ENCODE peak calls at places on chromosomes 13 and 19, in eight cellular contexts. One of them, this sample, is unnamed.

GRCh38 chr19:7410946-7411345 is 62.2 kb downstream of the ARHGEF18 start:
- DNase-seq in CD4-positive, alpha-beta T cell: no peak
- DNase-seq in GM23338: no peak
- DNase-seq in dorsolateral prefrontal cortex: no peak
- DNase-seq in pancreas: no peak
- DNase-seq in colonic mucosa: no peak
- DNase-seq in cardiac muscle cell: no peak
- DNase-seq in fibroblast of mammary gland: no peak
- DNase-seq in this sample: no peak

GRCh38 chr19:18205180-18205915 is 1.5 kb upstream of the RAB3A start:
- DNase-seq in CD4-positive, alpha-beta T cell: peak
- DNase-seq in GM23338: peak
- DNase-seq in dorsolateral prefrontal cortex: peak
- DNase-seq in pancreas: peak
- DNase-seq in colonic mucosa: peak
- DNase-seq in cardiac muscle cell: peak
- DNase-seq in fibroblast of mammary gland: peak
- DNase-seq in this sample: no peak

GRCh38 chr13:109700176-109700575 is 86.2 kb downstream of the IRS2 start:
- DNase-seq in CD4-positive, alpha-beta T cell: no peak
- DNase-seq in GM23338: no peak
- DNase-seq in dorsolateral prefrontal cortex: no peak
- DNase-seq in pancreas: no peak
- DNase-seq in colonic mucosa: peak
- DNase-seq in cardiac muscle cell: peak
- DNase-seq in fibroblast of mammary gland: peak
- DNase-seq in this sample: no peak

GRCh38 chr13:75181906-75182305 is 300.1 kb downstream of the TBC1D4 start:
- DNase-seq in CD4-positive, alpha-beta T cell: no peak
- DNase-seq in GM23338: no peak
- DNase-seq in dorsolateral prefrontal cortex: no peak
- DNase-seq in pancreas: no peak
- DNase-seq in colonic mucosa: no peak
- DNase-seq in cardiac muscle cell: no peak
- DNase-seq in fibroblast of mammary gland: peak
- DNase-seq in this sample: no peak

GRCh38 chr13:99501952-99502310 is 659 bp downstream of the TM9SF2 start:
- DNase-seq in CD4-positive, alpha-beta T cell: no peak
- DNase-seq in GM23338: peak
- DNase-seq in dorsolateral prefrontal cortex: no peak
- DNase-seq in pancreas: peak
- DNase-seq in colonic mucosa: peak
- DNase-seq in cardiac muscle cell: peak
- DNase-seq in fibroblast of mammary gland: no peak
- DNase-seq in this sample: no peak

GRCh38 chr19:45117167-45117594 is 24.2 kb downstream of the PPP1R37 start:
- DNase-seq in CD4-positive, alpha-beta T cell: no peak
- DNase-seq in GM23338: no peak
- DNase-seq in dorsolateral prefrontal cortex: no peak
- DNase-seq in pancreas: no peak
- DNase-seq in colonic mucosa: no peak
- DNase-seq in cardiac muscle cell: peak
- DNase-seq in fibroblast of mammary gland: peak
- DNase-seq in this sample: no peak

GRCh38 chr13:25429466-25429865 is 57.7 kb downstream of the ATP8A2 start:
- DNase-seq in CD4-positive, alpha-beta T cell: no peak
- DNase-seq in GM23338: no peak
- DNase-seq in dorsolateral prefrontal cortex: no peak
- DNase-seq in pancreas: no peak
- DNase-seq in colonic mucosa: no peak
- DNase-seq in cardiac muscle cell: no peak
- DNase-seq in fibroblast of mammary gland: no peak
- DNase-seq in this sample: no peak

GRCh38 chr19:41424335-41425173 is 2.6 kb downstream of the B3GNT8 start:
- DNase-seq in CD4-positive, alpha-beta T cell: no peak
- DNase-seq in GM23338: no peak
- DNase-seq in dorsolateral prefrontal cortex: no peak
- DNase-seq in pancreas: no peak
- DNase-seq in colonic mucosa: no peak
- DNase-seq in cardiac muscle cell: no peak
- DNase-seq in fibroblast of mammary gland: no peak
- DNase-seq in this sample: no peak

DNA sequence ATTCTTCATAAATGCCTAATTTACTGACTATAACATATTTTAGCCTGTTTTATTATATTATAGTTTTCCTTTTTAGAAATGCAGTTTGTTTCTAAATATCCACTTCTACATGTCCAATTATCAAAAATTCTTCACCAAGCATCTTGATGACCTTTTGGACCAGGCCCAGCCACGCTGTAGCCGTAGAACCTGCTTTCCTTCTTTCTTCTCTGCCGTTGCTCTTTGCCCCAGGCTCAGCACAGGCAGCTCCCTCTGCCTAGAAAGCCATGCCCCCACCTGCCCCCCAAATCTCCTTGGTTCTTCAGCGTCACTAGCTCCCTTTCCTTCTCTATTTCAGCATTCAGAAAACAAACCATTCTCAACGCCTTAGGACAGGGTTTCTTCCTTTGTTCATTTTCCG is 65.4 kb downstream of the ESD start:
- DNase-seq in CD4-positive, alpha-beta T cell: no peak
- DNase-seq in GM23338: no peak
- DNase-seq in dorsolateral prefrontal cortex: no peak
- DNase-seq in pancreas: no peak
- DNase-seq in colonic mucosa: no peak
- DNase-seq in cardiac muscle cell: no peak
- DNase-seq in fibroblast of mammary gland: no peak
- DNase-seq in this sample: no peak
- TF ChIP-seq CTCF in CD4-positive, alpha-beta T cell: no peak
- TF ChIP-seq CTCF in GM23338: no peak
- TF ChIP-seq CTCF in dorsolateral prefrontal cortex: no peak
- TF ChIP-seq CTCF in pancreas: no peak
- TF ChIP-seq CTCF in colonic mucosa: no peak
- TF ChIP-seq CTCF in cardiac muscle cell: no peak
- TF ChIP-seq CTCF in fibroblast of mammary gland: no peak
- TF ChIP-seq CTCF in this sample: no peak

DNA sequence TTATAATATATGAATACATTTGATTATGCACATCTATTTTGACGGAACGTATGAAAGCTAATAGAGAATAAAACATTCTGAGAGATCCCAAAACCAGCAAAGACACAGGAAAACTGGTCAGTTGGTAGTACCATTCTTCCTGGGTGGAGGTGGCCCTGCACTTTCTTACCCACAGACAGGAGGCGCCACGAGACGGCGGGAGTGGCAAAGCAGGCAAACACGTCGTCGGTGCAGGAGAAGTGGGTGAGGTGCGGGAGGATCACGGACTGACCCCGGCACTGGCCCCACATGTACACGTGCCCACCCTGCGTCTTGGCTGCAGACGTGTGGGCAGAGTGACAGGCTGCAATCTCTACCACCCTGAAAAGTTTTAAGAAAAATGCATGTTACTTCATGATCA is 36.1 kb downstream of the RCBTB1 start:
- DNase-seq in CD4-positive, alpha-beta T cell: no peak
- DNase-seq in GM23338: peak
- DNase-seq in dorsolateral prefrontal cortex: no peak
- DNase-seq in pancreas: peak
- DNase-seq in colonic mucosa: no peak
- DNase-seq in cardiac muscle cell: no peak
- DNase-seq in fibroblast of mammary gland: no peak
- DNase-seq in this sample: no peak
- TF ChIP-seq CTCF in CD4-positive, alpha-beta T cell: no peak
- TF ChIP-seq CTCF in GM23338: peak
- TF ChIP-seq CTCF in dorsolateral prefrontal cortex: no peak
- TF ChIP-seq CTCF in pancreas: no peak
- TF ChIP-seq CTCF in colonic mucosa: no peak
- TF ChIP-seq CTCF in cardiac muscle cell: no peak
- TF ChIP-seq CTCF in fibroblast of mammary gland: no peak
- TF ChIP-seq CTCF in this sample: peak

DNA sequence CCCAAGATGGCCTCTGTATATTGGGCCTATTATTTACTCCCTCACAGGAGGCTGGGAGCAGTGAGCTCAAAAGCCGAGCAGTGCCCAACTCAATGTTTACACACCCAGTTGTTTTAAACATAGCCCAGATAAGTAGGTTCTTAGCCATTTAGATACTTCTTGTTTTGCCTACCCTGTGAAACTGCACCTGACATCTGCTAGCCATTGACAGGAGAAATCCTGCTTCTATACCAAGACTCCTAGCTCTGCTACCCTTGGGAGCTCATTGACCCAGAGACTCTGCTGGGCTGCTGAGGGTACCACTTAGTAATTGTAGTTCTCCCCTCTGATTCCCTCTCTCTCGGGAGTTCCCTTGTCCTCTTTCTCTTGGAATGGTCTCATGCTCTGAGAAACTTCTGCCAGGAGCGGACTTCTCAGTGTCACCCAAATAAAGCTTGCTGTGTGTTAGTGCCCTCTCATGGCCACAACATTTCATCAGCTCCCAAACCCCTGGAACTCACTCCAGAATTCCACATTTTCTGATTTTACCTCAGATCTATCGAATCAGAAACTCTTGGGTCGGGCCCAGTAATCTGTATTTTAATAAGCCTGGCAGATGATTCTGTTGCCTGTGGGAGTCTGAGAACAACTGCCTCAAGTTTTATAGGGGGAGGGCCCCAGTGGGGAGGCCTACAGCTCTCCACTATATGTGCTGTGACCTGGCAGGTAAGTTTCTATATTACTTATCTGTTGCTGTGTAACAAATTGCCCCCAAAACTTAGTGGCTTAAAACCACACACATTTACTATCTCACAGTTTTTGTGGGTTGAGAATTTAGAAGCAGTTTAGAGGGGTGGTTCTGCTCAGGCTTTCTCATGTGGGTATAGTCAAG is 221.1 kb downstream of the TDRD3 start:
- DNase-seq in CD4-positive, alpha-beta T cell: no peak
- DNase-seq in GM23338: peak
- DNase-seq in dorsolateral prefrontal cortex: no peak
- DNase-seq in pancreas: no peak
- DNase-seq in colonic mucosa: no peak
- DNase-seq in cardiac muscle cell: peak
- DNase-seq in fibroblast of mammary gland: peak
- DNase-seq in this sample: no peak
- TF ChIP-seq CTCF in CD4-positive, alpha-beta T cell: no peak
- TF ChIP-seq CTCF in GM23338: peak
- TF ChIP-seq CTCF in dorsolateral prefrontal cortex: peak
- TF ChIP-seq CTCF in pancreas: no peak
- TF ChIP-seq CTCF in colonic mucosa: no peak
- TF ChIP-seq CTCF in cardiac muscle cell: peak
- TF ChIP-seq CTCF in fibroblast of mammary gland: peak
- TF ChIP-seq CTCF in this sample: peak

GRCh38 chr13:49792550-49793324 is at the start of gene KPNA3:
- DNase-seq in CD4-positive, alpha-beta T cell: peak
- DNase-seq in GM23338: peak
- DNase-seq in dorsolateral prefrontal cortex: peak
- DNase-seq in pancreas: peak
- DNase-seq in colonic mucosa: peak
- DNase-seq in cardiac muscle cell: peak
- DNase-seq in fibroblast of mammary gland: peak
- DNase-seq in this sample: peak

GRCh38 chr13:49786609-49787008 is 5.9 kb downstream of the KPNA3 start:
- DNase-seq in CD4-positive, alpha-beta T cell: no peak
- DNase-seq in GM23338: no peak
- DNase-seq in dorsolateral prefrontal cortex: no peak
- DNase-seq in pancreas: no peak
- DNase-seq in colonic mucosa: no peak
- DNase-seq in cardiac muscle cell: no peak
- DNase-seq in fibroblast of mammary gland: no peak
- DNase-seq in this sample: no peak

GRCh38 chr13:49791753-49792549 is 531 bp downstream of the KPNA3 start:
- DNase-seq in CD4-positive, alpha-beta T cell: peak
- DNase-seq in GM23338: peak
- DNase-seq in dorsolateral prefrontal cortex: peak
- DNase-seq in pancreas: peak
- DNase-seq in colonic mucosa: peak
- DNase-seq in cardiac muscle cell: peak
- DNase-seq in fibroblast of mammary gland: peak
- DNase-seq in this sample: no peak

GRCh38 chr13:49789961-49790360 is 2.5 kb downstream of the KPNA3 start:
- DNase-seq in CD4-positive, alpha-beta T cell: no peak
- DNase-seq in GM23338: no peak
- DNase-seq in dorsolateral prefrontal cortex: no peak
- DNase-seq in pancreas: no peak
- DNase-seq in colonic mucosa: no peak
- DNase-seq in cardiac muscle cell: no peak
- DNase-seq in fibroblast of mammary gland: no peak
- DNase-seq in this sample: no peak

DNA sequence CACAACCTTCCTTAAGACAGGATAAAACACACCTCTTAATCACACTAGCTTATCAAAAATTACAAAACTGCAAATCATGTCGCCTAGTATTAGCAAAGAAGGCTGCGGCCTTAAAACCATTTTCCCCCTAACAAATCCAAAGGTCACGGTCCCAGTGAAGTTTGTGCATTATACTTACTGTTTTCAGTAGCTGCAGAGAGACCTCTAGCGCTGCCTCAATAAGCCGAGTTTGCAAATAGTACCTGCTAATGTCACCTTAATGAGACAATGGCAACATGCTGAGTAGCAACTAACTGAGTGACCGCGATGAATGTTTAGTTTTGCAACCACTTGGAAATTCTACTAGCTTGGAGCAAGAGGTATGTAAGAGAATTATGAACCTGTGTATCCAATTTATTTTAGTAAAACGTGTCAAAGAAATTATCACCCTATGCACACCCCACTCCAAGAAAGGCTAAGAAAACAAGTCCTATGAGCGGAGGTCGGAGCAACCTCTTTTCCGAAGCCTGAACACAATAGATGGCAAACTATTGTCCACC is 1.2 kb downstream of the KPNA3 start:
- DNase-seq in CD4-positive, alpha-beta T cell: no peak
- DNase-seq in GM23338: peak
- DNase-seq in dorsolateral prefrontal cortex: no peak
- DNase-seq in pancreas: no peak
- DNase-seq in colonic mucosa: peak
- DNase-seq in cardiac muscle cell: peak
- DNase-seq in fibroblast of mammary gland: peak
- DNase-seq in this sample: no peak
- TF ChIP-seq CTCF in CD4-positive, alpha-beta T cell: no peak
- TF ChIP-seq CTCF in GM23338: peak
- TF ChIP-seq CTCF in dorsolateral prefrontal cortex: no peak
- TF ChIP-seq CTCF in pancreas: no peak
- TF ChIP-seq CTCF in colonic mucosa: no peak
- TF ChIP-seq CTCF in cardiac muscle cell: peak
- TF ChIP-seq CTCF in fibroblast of mammary gland: no peak
- TF ChIP-seq CTCF in this sample: peak

GRCh38 chr13:92143766-92144165 is 745.3 kb downstream of the GPC5 start:
- DNase-seq in CD4-positive, alpha-beta T cell: no peak
- DNase-seq in GM23338: no peak
- DNase-seq in dorsolateral prefrontal cortex: no peak
- DNase-seq in pancreas: no peak
- DNase-seq in colonic mucosa: no peak
- DNase-seq in cardiac muscle cell: peak
- DNase-seq in fibroblast of mammary gland: no peak
- DNase-seq in this sample: no peak
- TF ChIP-seq CTCF in CD4-positive, alpha-beta T cell: no peak
- TF ChIP-seq CTCF in GM23338: peak
- TF ChIP-seq CTCF in dorsolateral prefrontal cortex: no peak
- TF ChIP-seq CTCF in pancreas: no peak
- TF ChIP-seq CTCF in colonic mucosa: no peak
- TF ChIP-seq CTCF in cardiac muscle cell: no peak
- TF ChIP-seq CTCF in fibroblast of mammary gland: no peak
- TF ChIP-seq CTCF in this sample: peak

GRCh38 chr19:15379996-15380647 is 535 bp upstream of the AKAP8 start:
- DNase-seq in CD4-positive, alpha-beta T cell: no peak
- DNase-seq in GM23338: peak
- DNase-seq in dorsolateral prefrontal cortex: no peak
- DNase-seq in pancreas: no peak
- DNase-seq in colonic mucosa: peak
- DNase-seq in cardiac muscle cell: peak
- DNase-seq in fibroblast of mammary gland: peak
- DNase-seq in this sample: no peak
- TF ChIP-seq CTCF in CD4-positive, alpha-beta T cell: no peak
- TF ChIP-seq CTCF in GM23338: no peak
- TF ChIP-seq CTCF in dorsolateral prefrontal cortex: no peak
- TF ChIP-seq CTCF in pancreas: no peak
- TF ChIP-seq CTCF in colonic mucosa: no peak
- TF ChIP-seq CTCF in cardiac muscle cell: no peak
- TF ChIP-seq CTCF in fibroblast of mammary gland: no peak
- TF ChIP-seq CTCF in this sample: no peak